ENCODE peak calls at places on chromosome 9, in four cellular contexts. G is GM12892, C is K562, K is GM12878. B is an unnamed sample.
A peak's percentile ranks its signal among the peaks of the same experiment; 100 is the strongest.

GRCh38 chr9:91223000-91223399 is 138.7 kb downstream of the AUH start:
- DNase-seq in C (no peak), G (no peak), K (no peak), B (no peak)

GRCh38 chr9:127047971-127048370 is 74.5 kb downstream of the ANGPTL2 start:
- DNase-seq in C (no peak), K (no peak), G (no peak), B (no peak)

GRCh38 chr9:125739442-125739841 is 7.7 kb upstream of the PBX3 start:
- DNase-seq in G (no peak), C (no peak), K (no peak), B (no peak)

GRCh38 chr9:127539259-127539981 is 72.7 kb upstream of the STXBP1 start:
- DNase-seq in C (peak; percentile 66), G (no peak), K (no peak), B (no peak)

GRCh38 chr9:96009690-96010477 is 134.4 kb downstream of the ERCC6L2 start:
- DNase-seq in G (no peak), K (no peak), C (peak; percentile 62), B (no peak)

GRCh38 chr9:16516887-16517286 is 353.6 kb downstream of the BNC2 start:
- DNase-seq in K (no peak), G (no peak), C (no peak), B (no peak)

GRCh38 chr9:5851445-5851844 is 18.5 kb upstream of the ERMP1 start:
- DNase-seq in G (peak; percentile 34), K (peak; percentile 90), C (peak; percentile 66), B (peak; percentile 33)

GRCh38 chr9:32741706-32742105 is 41.6 kb upstream of the TMEM215 start:
- DNase-seq in C (no peak), K (no peak), G (no peak), B (no peak)

GRCh38 chr9:16901589-16901988 is 31.1 kb upstream of the BNC2 start:
- DNase-seq in G (no peak), C (no peak), K (no peak), B (no peak)

GRCh38 chr9:19429590-19429989 is 20.8 kb downstream of the ACER2 start:
- DNase-seq in G (no peak), C (no peak), K (no peak), B (no peak)

GRCh38 chr9:6708732-6709131 is 49.0 kb upstream of the KDM4C start:
- DNase-seq in C (no peak), K (no peak), G (no peak), B (no peak)

GRCh38 chr9:119003882-119004617 is 365.2 kb downstream of the BRINP1 start:
- DNase-seq in K (no peak), G (no peak), C (no peak), B (no peak)

GRCh38 chr9:72382405-72382804 is 17.4 kb upstream of the ZFAND5 start:
- DNase-seq in K (no peak), C (no peak), G (no peak), B (no peak)

GRCh38 chr9:127561491-127562270 is 50.4 kb upstream of the STXBP1 start:
- DNase-seq in C (peak; percentile 85), K (no peak), G (no peak), B (no peak)

GRCh38 chr9:124553738-124554137 is 46.5 kb upstream of the NR5A1 start:
- DNase-seq in C (no peak), K (no peak), G (no peak), B (no peak)

GRCh38 chr9:98944130-98945074 is 695 bp downstream of the COL15A1 start:
- DNase-seq in G (no peak), C (no peak), K (no peak), B (no peak)

DNA sequence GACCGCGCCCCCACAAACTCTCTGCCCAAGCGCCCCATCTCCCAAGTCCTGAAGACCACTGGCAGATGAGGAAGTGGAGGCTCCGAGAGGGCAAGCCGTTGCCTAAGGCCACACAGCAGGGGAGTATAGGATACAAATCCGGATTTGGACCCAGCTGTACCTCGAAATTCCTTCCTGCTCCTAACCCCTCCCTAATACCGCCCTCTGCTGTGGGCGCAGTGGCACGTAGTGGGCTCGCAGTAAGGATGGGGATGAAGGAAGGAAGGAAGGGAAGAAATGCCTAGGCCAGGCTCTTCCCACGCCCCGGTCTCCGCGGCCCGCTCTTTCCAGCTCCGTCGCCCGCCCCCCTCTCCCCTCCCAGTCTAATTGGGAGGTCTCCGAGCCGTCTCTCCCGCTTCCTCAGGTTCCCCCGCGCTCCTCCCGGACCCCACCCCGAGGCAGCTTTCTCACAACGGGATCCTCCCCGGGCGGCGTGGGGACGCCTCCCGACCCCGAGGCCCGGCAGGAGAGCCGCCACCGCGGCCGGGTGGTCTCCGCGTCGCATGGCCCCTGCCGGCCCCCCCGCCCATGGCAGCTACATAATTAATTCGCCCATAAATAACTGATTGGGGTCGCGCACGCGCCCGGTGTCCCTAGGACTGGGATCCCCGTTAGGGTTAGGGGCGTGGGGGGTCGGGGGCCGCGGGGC is 138.9 kb downstream of the C9orf50 start:
- DNase-seq in G (no peak), C (no peak), K (no peak), B (no peak)
- TF ChIP-seq POLR2A in G (no peak), C (no peak), K (no peak), B (no peak)

DNA sequence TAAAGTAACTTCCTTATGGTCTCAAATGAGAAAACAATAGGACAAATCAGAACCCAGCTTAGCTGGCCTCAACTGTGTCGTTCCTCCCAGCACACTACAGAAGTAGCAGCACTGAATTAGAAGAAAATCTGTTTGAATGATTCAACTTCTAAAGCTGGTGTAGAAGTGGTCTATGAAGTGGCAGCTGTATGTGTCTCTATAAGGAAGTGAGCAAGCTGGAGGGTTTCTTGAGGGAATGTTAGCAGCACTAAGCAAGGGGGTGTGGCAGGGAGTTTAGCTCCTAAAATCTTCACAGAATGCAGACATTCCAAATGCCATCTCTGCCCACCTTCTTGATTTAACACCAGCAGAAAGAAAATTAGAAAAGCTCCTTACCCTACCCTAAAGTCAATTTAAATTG is 4.1 kb downstream of the KLF9 start:
- DNase-seq in K (no peak), G (no peak), C (no peak), B (no peak)
- TF ChIP-seq TAF1 in K (no peak), G (no peak), C (no peak), B (no peak)

DNA sequence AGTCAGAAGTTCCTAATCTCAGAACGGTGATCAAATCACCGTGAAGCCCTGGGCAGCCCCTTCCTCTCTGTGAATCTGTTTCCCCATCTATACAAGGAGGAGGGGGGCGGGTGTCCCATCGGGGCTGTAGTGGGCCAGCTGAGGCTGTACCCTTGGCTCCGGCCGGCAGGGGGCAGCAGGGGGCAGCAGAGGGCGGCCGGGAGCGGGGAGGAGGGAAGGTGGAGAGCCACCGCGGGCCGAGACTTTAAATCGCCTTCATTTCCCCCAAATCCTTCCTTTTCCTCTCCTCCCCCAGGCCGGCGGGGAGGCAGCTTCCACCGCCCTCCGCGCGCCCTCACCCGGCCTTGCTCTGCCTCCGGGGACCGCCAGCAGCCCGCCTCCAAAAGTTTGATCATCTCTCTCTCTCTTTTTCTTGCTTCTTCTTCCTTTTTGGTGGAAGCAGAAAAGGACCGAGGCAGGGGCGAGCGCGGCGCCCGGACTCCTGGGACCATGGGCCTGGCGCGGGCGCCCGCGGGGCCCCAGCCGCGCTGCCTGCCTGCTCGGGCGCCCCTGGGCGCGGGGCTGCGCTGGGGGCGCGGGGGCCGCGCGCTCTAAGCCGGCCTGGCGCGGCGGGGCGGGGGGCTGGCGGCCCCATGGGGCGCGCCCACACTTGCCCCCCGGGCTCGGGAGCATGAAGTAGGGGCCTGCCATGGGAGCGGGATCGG is at the start of gene COL27A1:
- DNase-seq in G (peak; percentile 85), C (peak; percentile 73), K (no peak), B (peak; percentile 93)
- TF ChIP-seq POLR2A in G (no peak), C (no peak), K (no peak), B (no peak)

DNA sequence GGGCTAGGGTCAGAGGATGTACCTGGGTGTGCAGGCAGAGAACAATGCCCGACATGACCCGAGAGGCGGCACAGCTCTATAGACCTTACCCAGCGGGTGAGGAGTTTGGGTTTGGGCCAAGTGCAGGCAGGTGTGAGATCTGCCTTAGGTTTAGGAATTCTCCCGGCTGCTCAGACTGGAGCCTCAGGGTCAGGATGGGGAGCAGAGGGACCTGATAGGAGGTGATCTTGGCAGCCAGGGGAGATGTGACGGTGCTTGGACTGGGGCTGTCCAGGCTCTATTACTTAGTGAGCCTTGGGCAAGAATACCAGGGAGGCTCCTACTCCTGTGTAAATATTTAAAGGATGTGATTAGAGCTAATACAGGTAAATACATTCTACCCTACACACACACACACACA is 50.5 kb upstream of the CTSL start:
- DNase-seq in G (no peak), K (no peak), C (no peak), B (no peak)
- TF ChIP-seq TAF1 in G (no peak), K (no peak), C (no peak), B (no peak)

GRCh38 chr9:134559013-134559412 is 82.6 kb upstream of the COL5A1 start:
- DNase-seq in G (no peak), K (no peak), C (no peak), B (no peak)

GRCh38 chr9:134562146-134562753 is 79.4 kb upstream of the COL5A1 start:
- DNase-seq in G (no peak), K (no peak), C (no peak), B (no peak)

GRCh38 chr9:134561427-134562145 is 80.0 kb upstream of the COL5A1 start:
- DNase-seq in K (no peak), G (no peak), C (no peak), B (no peak)

GRCh38 chr9:134560206-134560605 is 81.4 kb upstream of the COL5A1 start:
- DNase-seq in C (no peak), K (no peak), G (no peak), B (no peak)

DNA sequence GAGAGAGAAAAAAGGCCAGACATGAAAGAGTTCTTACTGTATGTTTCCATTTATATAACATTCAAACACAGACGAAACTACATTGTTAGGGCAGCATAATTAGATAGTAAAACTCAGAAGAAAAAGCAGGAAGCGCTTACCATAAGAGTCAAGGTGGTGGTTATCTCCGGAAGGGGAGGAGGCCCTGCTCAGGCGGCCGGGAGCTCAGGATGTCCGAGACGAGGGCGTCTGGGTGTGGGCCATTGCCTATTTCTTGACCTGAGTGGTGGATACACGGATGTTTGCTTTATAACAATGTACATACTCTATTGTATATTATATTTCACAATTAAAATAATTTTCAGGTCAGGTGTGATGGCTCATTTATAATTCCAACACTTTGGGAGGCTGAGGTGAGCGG is 80.9 kb upstream of the COL5A1 start:
- DNase-seq in K (no peak), G (no peak), C (no peak), B (no peak)
- TF ChIP-seq POLR2A in K (no peak), G (no peak), C (no peak), B (no peak)

GRCh38 chr9:94840738-94841137 is 114.2 kb downstream of the AOPEP start:
- DNase-seq in C (no peak), G (no peak), K (no peak), B (no peak)

GRCh38 chr9:94833802-94834201 is 107.3 kb downstream of the AOPEP start:
- DNase-seq in G (no peak), K (no peak), C (no peak), B (no peak)

GRCh38 chr9:94837404-94837803 is 110.9 kb downstream of the AOPEP start:
- DNase-seq in G (no peak), C (no peak), K (no peak), B (no peak)

GRCh38 chr9:94843089-94843488 is 116.6 kb downstream of the AOPEP start:
- DNase-seq in K (no peak), C (no peak), G (no peak), B (no peak)

GRCh38 chr9:94839398-94839797 is 112.9 kb downstream of the AOPEP start:
- DNase-seq in G (no peak), K (no peak), C (no peak), B (no peak)
- TF ChIP-seq TAF1 in G (no peak), K (no peak), C (no peak), B (no peak)

GRCh38 chr9:105244996-105245719 is 707 bp downstream of the SLC44A1 start:
- DNase-seq in G (no peak), K (no peak), C (no peak), B (no peak)
- TF ChIP-seq POLR2A in G (no peak), K (no peak), C (no peak), B (no peak)

B was measured in GM12891.